ENCODE peak calls at places on chromosomes 11 and 22, in seven cellular contexts. N is ELR; R is stimulated activated CD8-positive, alpha-beta memory T cell treated with anti-CD3 and anti-CD28 coated beads, Interleukin-15, amount 100 ng/mL, for 1 hour; S is GM13977; Y is activated naive CD4-positive, alpha-beta T cell; Z is NCI-H2081; U is HL-60. K is an unnamed sample.

GRCh38 chr11:129880311-129880710 is 15.1 kb downstream of the NFRKB start:
- DNase-seq in Y (no peak), Z (no peak), S (no peak), N (no peak), R (no peak), U (no peak), K (no peak)

GRCh38 chr11:2136209-2136951 is 2.8 kb downstream of the IGF2 start:
- DNase-seq in S (no peak), U (no peak), N (no peak), R (no peak), Z (no peak), Y (no peak), K (no peak)

GRCh38 chr11:33454264-33454663 is 197.1 kb downstream of the HIPK3 start:
- DNase-seq in S (no peak), U (no peak), R (no peak), Z (peak), Y (no peak), N (no peak), K (no peak)

GRCh38 chr11:82790723-82791487 is 57.2 kb upstream of the FAM181B start:
- DNase-seq in Y (no peak), S (no peak), R (no peak), Z (peak), N (no peak), U (no peak), K (no peak)

GRCh38 chr11:76701701-76702100 is 31.2 kb upstream of the LRRC32 start:
- DNase-seq in N (peak), U (no peak), S (no peak), Z (no peak), R (no peak), Y (no peak), K (no peak)

GRCh38 chr11:76256448-76256847 is 50.1 kb upstream of the WNT11 start:
- DNase-seq in R (no peak), Z (no peak), U (no peak), N (no peak), Y (no peak), S (no peak), K (no peak)

GRCh38 chr11:120390585-120390922 is 54.3 kb downstream of the ARHGEF12 start:
- DNase-seq in U (no peak), N (no peak), S (no peak), Z (no peak), R (no peak), Y (no peak), K (no peak)

GRCh38 chr11:128523616-128524015 is 63.7 kb downstream of the ETS1 start:
- DNase-seq in U (no peak), Z (no peak), Y (no peak), N (peak), S (no peak), R (no peak), K (no peak)

GRCh38 chr11:12274558-12275197 is 102.7 kb upstream of the PARVA start:
- DNase-seq in N (peak), Z (no peak), Y (no peak), S (no peak), U (no peak), R (no peak), K (no peak)

GRCh38 chr22:34111210-34111824 is 191.0 kb upstream of the LARGE1 start:
- DNase-seq in Y (no peak), Z (no peak), U (peak), R (no peak), S (peak), N (peak), K (peak)

GRCh38 chr22:37371491-37371890 is 55.8 kb downstream of the ELFN2 start:
- DNase-seq in R (no peak), N (no peak), U (no peak), S (no peak), Z (no peak), Y (no peak), K (no peak)

GRCh38 chr11:62858201-62858600 is 18.8 kb upstream of the WDR74 start:
- DNase-seq in N (no peak), R (no peak), S (no peak), Z (no peak), U (no peak), Y (no peak), K (no peak)

GRCh38 chr11:74677131-74677530 is 54.1 kb downstream of the CHRDL2 start:
- DNase-seq in S (no peak), N (no peak), Y (no peak), R (no peak), U (no peak), Z (no peak), K (no peak)

GRCh38 chr11:27875480-27876208 is 175.4 kb upstream of the BDNF start:
- DNase-seq in S (no peak), Z (no peak), Y (no peak), N (no peak), U (no peak), R (no peak), K (no peak)

GRCh38 chr22:50507991-50508884 is at the start of gene NCAPH2:
- DNase-seq in S (peak), N (peak), Y (no peak), U (peak), R (peak), Z (peak), K (peak)

GRCh38 chr22:38451864-38452263 is 3.1 kb downstream of the KCNJ4 start:
- DNase-seq in Y (no peak), S (no peak), U (no peak), R (no peak), N (no peak), Z (no peak), K (no peak)

GRCh38 chr22:37529652-37530345 is 10.6 kb upstream of the CARD10 start:
- DNase-seq in Y (no peak), S (no peak), R (no peak), U (no peak), Z (peak), N (no peak), K (peak)

GRCh38 chr11:93117578-93117964 is 80.2 kb downstream of the SLC36A4 start:
- DNase-seq in Z (no peak), N (no peak), S (no peak), U (no peak), Y (no peak), R (no peak), K (no peak)

GRCh38 chr11:58058276-58059010 is 27.7 kb downstream of the OR6Q1 start:
- DNase-seq in U (no peak), S (no peak), R (no peak), Y (no peak), Z (peak), N (peak), K (no peak)

GRCh38 chr11:14378171-14378570 is 19.2 kb upstream of the RRAS2 start:
- DNase-seq in Z (no peak), U (no peak), R (no peak), N (peak), S (no peak), Y (no peak), K (no peak)

GRCh38 chr11:113994077-113994954 is 19.4 kb downstream of the HTR3A start:
- DNase-seq in Z (peak), R (peak), Y (peak), S (peak), U (no peak), N (peak), K (no peak)

GRCh38 chr11:113549611-113550061 is 74.4 kb upstream of the DRD2 start:
- DNase-seq in Z (peak), R (no peak), U (no peak), S (no peak), Y (no peak), N (no peak), K (no peak)

GRCh38 chr11:121426476-121427454 is 25.3 kb upstream of the SORL1 start:
- DNase-seq in R (no peak), Z (no peak), S (no peak), N (no peak), Y (peak), U (no peak), K (peak)

GRCh38 chr11:103942646-103943045 is 93.8 kb upstream of the DDI1 start:
- DNase-seq in R (no peak), U (no peak), Z (no peak), Y (no peak), S (no peak), N (no peak), K (no peak)

GRCh38 chr22:42697542-42698013 is 23.1 kb downstream of the A4GALT start:
- DNase-seq in N (peak), U (no peak), Z (no peak), S (no peak), R (no peak), Y (no peak), K (no peak)

GRCh38 chr11:46361283-46362145 is 14.3 kb downstream of the DGKZ start:
- DNase-seq in U (peak), N (no peak), S (peak), R (no peak), Y (peak), Z (peak), K (peak)

GRCh38 chr11:62880231-62880802 is 379 bp upstream of the SLC3A2 start:
- DNase-seq in U (no peak), R (no peak), Y (no peak), S (peak), Z (no peak), N (peak), K (peak)

GRCh38 chr11:110962907-110963306 is 250.7 kb upstream of the ARHGAP20 start:
- DNase-seq in R (no peak), Y (no peak), N (no peak), U (no peak), Z (no peak), S (no peak), K (no peak)

GRCh38 chr11:3855808-3856491 is 486 bp downstream of the STIM1 start:
- DNase-seq in Y (peak), U (no peak), R (no peak), Z (no peak), N (peak), S (no peak), K (peak)

GRCh38 chr22:30435674-30436126 is 10.1 kb downstream of the MTFP1 start:
- DNase-seq in Y (peak), Z (peak), U (peak), S (peak), R (peak), N (no peak), K (peak)

GRCh38 chr22:32991353-32992115 is 66.6 kb downstream of the SYN3 start:
- DNase-seq in Y (no peak), Z (no peak), U (no peak), R (no peak), S (no peak), N (no peak), K (no peak)

GRCh38 chr22:45181240-45181639 is 17.5 kb downstream of the NUP50 start:
- DNase-seq in S (no peak), U (no peak), Z (no peak), N (no peak), Y (no peak), R (no peak), K (no peak)

GRCh38 chr22:30348837-30349236 is 7.9 kb downstream of the SF3A1 start:
- DNase-seq in S (no peak), N (no peak), R (no peak), Y (no peak), Z (no peak), U (no peak), K (peak)

GRCh38 chr22:46688949-46689348 is 49.1 kb downstream of the CERK start:
- DNase-seq in Y (no peak), N (no peak), R (no peak), U (no peak), S (no peak), Z (no peak), K (no peak)

GRCh38 chr22:23536821-23537345 is 43.2 kb downstream of the IGLL1 start:
- DNase-seq in N (no peak), S (no peak), Z (no peak), U (no peak), Y (no peak), R (no peak), K (no peak)

GRCh38 chr11:20002312-20003216 is 157.7 kb downstream of the DBX1 start:
- DNase-seq in U (no peak), R (no peak), N (no peak), Z (no peak), S (no peak), Y (no peak), K (no peak)

GRCh38 chr11:65851811-65852507 is 6.0 kb downstream of the CFL1 start:
- DNase-seq in Y (no peak), N (no peak), S (no peak), U (no peak), Z (no peak), R (no peak), K (peak)

GRCh38 chr11:69524291-69524882 is 42.9 kb downstream of the LINC01488 start:
- DNase-seq in N (peak), U (no peak), S (no peak), Y (no peak), R (no peak), Z (no peak), K (no peak)

GRCh38 chr22:29520851-29521250 is 32.7 kb downstream of the THOC5 start:
- DNase-seq in S (no peak), Y (no peak), R (no peak), Z (no peak), N (peak), U (no peak), K (no peak)